ENCODE peak calls at places on chromosomes 5 and 9, in five cellular contexts. P is ovary, X is A549, Y is GM12892, U is uterus. Z is an unnamed sample.
A peak's percentile ranks its signal among the peaks of the same experiment; 100 is the strongest.

GRCh38 chr9:103714992-103715391 is 379.1 kb upstream of the SMC2 start:
- DNase-seq in P (no peak), X (no peak), Y (no peak), U (no peak), Z (no peak)

GRCh38 chr9:130986311-130986940 is 22.5 kb upstream of the LAMC3 start:
- DNase-seq in P (no peak), X (no peak), Y (no peak), U (no peak), Z (no peak)

GRCh38 chr9:81380960-81381359 is 308.4 kb downstream of the TLE1 start:
- DNase-seq in P (no peak), X (no peak), Y (no peak), U (no peak), Z (no peak)

GRCh38 chr5:152523964-152524363 is 118.9 kb upstream of the NMUR2 start:
- DNase-seq in P (no peak), X (no peak), Y (no peak), U (no peak), Z (no peak)

GRCh38 chr9:34549407-34549732 is 26.6 kb upstream of the ENHO start:
- DNase-seq in P (no peak), X (no peak), Y (no peak), U (no peak), Z (no peak)

GRCh38 chr9:117437283-117437682 is 22.4 kb upstream of the ASTN2 start:
- DNase-seq in P (no peak), X (no peak), Y (no peak), U (no peak), Z (no peak)

GRCh38 chr5:36344900-36345299 is 43.2 kb upstream of the RANBP3L start:
- DNase-seq in P (no peak), X (no peak), Y (no peak), U (no peak), Z (no peak)

GRCh38 chr5:141835928-141836667 is 42.1 kb downstream of the PCDH1 start:
- DNase-seq in P (no peak), X (no peak), Y (no peak), U (no peak), Z (no peak)

GRCh38 chr9:75163764-75164163 is 75.5 kb downstream of the OSTF1 start:
- DNase-seq in P (no peak), X (no peak), Y (no peak), U (no peak), Z (no peak)

GRCh38 chr5:43008369-43009158 is 31.6 kb downstream of the ANXA2R start:
- DNase-seq in P (peak; percentile 89), X (peak; percentile 84), Y (no peak), U (peak; percentile 83), Z (peak; percentile 67)
- TF ChIP-seq POLR2A in P (peak; percentile 59), X (peak; percentile 64), Y (peak; percentile 76), U (peak; percentile 39), Z (peak; percentile 51)

DNA sequence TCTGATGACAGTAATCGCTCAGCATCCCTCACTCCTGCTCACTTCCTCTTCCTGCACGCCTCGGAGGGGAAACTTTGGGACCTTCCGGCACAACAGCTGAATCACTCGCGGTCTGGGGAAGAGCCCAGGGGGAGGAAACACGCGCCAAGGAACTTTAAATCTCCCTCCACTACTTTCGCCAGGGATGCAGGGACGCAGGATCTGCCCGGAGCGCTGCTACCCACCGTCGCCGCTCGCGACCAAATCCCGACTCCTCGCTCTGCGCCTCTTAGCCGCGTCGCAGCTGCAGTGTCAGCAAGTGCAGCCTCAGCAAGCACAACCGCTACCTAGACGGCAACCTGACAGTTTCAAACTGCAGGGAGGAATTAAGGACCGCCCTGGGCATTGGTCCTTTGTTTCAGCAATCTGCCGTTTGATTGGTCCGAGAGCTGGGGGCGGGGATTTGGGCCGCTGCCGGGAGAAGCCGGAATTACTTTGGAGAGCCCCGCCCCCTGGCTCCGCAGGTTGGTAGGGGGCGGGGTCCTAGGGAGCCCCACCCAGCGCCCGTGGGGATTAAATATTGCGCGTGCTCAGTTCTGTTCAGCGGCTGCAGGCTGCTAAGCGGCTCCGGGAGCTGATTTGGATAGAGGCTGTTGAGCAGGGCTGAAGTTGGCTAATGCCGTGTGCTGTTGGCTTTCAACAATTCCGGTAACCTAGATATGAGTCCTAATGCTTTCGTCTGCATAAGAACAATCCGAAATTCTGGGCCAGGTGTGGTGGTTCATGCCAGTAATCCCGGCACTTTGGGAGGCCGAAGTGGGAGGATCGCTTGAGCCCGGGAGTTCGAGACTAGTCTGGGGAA is at the start of gene POC5:
- DNase-seq in P (peak; percentile 99), X (peak; percentile 94), Y (peak; percentile 76), U (peak; percentile 99), Z (peak; percentile 99)
- TF ChIP-seq POLR2A in P (peak; percentile 33), X (peak; percentile 85), Y (peak; percentile 98), U (peak; percentile 35), Z (peak; percentile 36)

GRCh38 chr5:59745422-59745863 is 148.1 kb downstream of the PDE4D start:
- DNase-seq in P (no peak), X (peak; percentile 38), Y (no peak), U (peak; percentile 32), Z (no peak)
- TF ChIP-seq POLR2A in P (no peak), X (no peak), Y (no peak), U (no peak), Z (no peak)

DNA sequence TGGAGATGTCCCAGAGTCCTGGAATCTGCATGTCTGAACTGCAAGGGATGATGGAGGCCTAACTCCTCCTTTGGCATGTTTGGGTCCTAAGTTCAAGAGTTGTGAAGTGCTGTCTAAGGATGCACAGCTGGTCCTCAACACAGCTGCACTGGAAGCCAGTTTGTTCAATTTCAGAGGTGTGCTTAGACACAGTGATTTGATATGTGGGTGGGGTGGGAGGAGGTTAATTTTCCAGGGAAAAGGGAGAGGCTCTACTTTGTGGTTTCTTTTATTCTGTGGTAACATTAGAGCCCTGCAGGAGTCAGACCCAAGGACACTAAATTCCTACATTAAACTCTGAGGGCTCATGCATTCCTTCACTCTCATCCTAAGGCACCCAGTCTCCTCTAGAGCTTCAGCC is 188.5 kb upstream of the MAST4 start:
- DNase-seq in P (no peak), X (no peak), Y (no peak), U (no peak), Z (no peak)
- TF ChIP-seq POLR2A in P (no peak), X (no peak), Y (no peak), U (no peak), Z (no peak)

GRCh38 chr9:136686794-136687711 is at the start of gene AGPAT2:
- DNase-seq in P (peak; percentile 81), X (peak; percentile 74), Y (peak; percentile 95), U (peak; percentile 59), Z (peak; percentile 55)
- TF ChIP-seq POLR2A in P (peak; percentile 21), X (peak; percentile 82), Y (peak; percentile 61), U (no peak), Z (no peak)

DNA sequence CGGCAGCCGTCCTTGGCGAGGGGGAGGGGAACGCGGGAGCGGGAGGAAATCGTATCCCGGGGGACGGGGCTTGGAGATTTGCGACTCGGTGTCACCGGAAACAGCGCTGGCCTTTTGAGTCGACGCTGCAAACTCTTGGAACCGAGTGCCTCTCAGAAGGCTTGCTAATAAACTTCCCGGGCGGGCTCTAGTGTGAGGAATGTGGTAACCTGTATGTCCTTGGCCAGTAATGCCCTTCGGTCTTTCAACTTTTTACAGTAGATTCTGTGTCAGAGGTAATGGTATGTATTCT is 82.7 kb downstream of the PTPDC1 start:
- DNase-seq in P (no peak), X (no peak), Y (no peak), U (no peak), Z (no peak)
- TF ChIP-seq POLR2A in P (no peak), X (no peak), Y (peak; percentile 72), U (peak; percentile 9), Z (no peak)

DNA sequence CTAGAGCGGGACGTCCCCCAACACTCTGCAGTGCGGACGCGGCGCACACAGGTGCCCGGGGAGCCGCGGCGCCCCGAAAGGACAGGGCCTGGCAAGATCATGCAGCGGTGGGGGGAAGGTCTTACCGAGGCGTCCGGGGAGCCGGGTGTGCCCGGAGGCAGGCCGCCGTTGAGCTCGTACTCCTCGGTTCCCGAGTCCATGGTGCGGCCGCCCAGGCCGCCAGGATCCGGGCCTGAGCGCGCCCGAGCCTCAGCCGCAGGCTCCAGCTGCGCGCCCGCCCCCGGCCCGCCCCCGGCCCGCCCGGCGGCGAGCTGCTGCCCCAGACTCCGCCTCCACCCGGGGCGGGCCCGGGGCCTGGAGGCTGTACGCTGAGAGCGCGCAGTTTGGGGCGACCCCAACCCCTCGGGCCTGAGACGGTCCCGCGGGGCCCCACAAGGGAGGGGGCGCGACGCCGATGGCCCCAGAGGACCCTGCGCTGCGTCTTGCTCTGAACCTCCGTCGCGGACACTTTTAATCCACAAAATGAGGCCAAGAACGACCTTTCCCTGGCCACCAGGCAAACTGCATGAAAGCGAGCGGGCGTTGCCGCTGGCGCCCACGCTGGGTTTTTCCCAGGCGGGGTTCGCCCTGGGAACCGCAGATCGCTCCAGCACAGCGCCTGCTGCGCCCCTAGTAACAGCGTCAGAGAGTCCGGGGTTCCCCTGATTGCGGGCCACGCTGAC is at the start of gene NINJ1:
- DNase-seq in P (peak; percentile 87), X (peak; percentile 90), Y (peak; percentile 93), U (peak; percentile 76), Z (no peak)
- TF ChIP-seq POLR2A in P (peak; percentile 78), X (peak; percentile 73), Y (peak; percentile 63), U (peak; percentile 92), Z (peak; percentile 35)

GRCh38 chr9:83039303-83039702 is 23.6 kb downstream of the RASEF start:
- DNase-seq in P (no peak), X (no peak), Y (no peak), U (no peak), Z (no peak)

GRCh38 chr9:83047839-83048775 is 14.8 kb downstream of the RASEF start:
- DNase-seq in P (no peak), X (peak; percentile 43), Y (no peak), U (peak; percentile 16), Z (peak; percentile 65)

GRCh38 chr9:83041771-83042170 is 21.2 kb downstream of the RASEF start:
- DNase-seq in P (no peak), X (no peak), Y (no peak), U (no peak), Z (no peak)

DNA sequence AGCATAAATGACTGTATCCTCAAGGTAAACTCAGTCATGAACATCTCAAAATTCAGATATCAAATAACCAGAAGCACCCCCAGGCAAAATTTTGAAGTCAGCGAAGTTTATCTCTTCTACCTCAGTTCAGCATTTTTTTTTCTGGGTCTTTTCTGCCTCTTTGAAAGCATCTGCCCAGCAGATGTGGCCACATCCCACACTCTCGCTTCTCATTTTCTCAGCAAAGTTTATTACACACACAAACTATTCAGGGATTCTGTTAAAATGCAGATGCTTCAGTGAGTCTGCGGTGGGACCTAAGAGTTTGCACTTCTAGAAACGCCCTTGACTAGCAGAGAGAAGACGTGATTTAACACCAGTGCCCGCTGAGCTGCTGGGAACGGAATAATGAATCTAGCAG is 19.4 kb downstream of the RASEF start:
- DNase-seq in P (no peak), X (no peak), Y (no peak), U (no peak), Z (no peak)
- TF ChIP-seq POLR2A in P (no peak), X (no peak), Y (no peak), U (no peak), Z (no peak)

Z was measured in breast epithelium.